ENCODE peak calls at places on chromosomes 1 and 21, in eight cellular contexts. One of them, this sample, is unnamed.
A peak's percentile ranks its signal among the peaks of the same experiment; 100 is the strongest.

GRCh38 chr1:183794084-183794483 is 10.8 kb upstream of the RGL1 start:
- DNase-seq in T-cell: no peak
- DNase-seq in activated CD8-positive, alpha-beta memory T cell treated with anti-CD3 and anti-CD28 coated beads for 4 hours: no peak
- DNase-seq in smooth muscle cell of the brain vasculature: no peak
- DNase-seq in T-helper 17 cell: no peak
- DNase-seq in AG08396: no peak
- DNase-seq in mucosa of gallbladder: no peak
- DNase-seq in NCI-H1417: no peak
- DNase-seq in this sample: no peak

GRCh38 chr1:51829058-51829457 is 49.5 kb downstream of the NRDC start:
- DNase-seq in T-cell: no peak
- DNase-seq in activated CD8-positive, alpha-beta memory T cell treated with anti-CD3 and anti-CD28 coated beads for 4 hours: no peak
- DNase-seq in smooth muscle cell of the brain vasculature: no peak
- DNase-seq in T-helper 17 cell: no peak
- DNase-seq in AG08396: no peak
- DNase-seq in mucosa of gallbladder: no peak
- DNase-seq in NCI-H1417: peak; percentile 11
- DNase-seq in this sample: no peak

GRCh38 chr1:165215676-165216075 is 140.8 kb downstream of the LMX1A start:
- DNase-seq in T-cell: no peak
- DNase-seq in activated CD8-positive, alpha-beta memory T cell treated with anti-CD3 and anti-CD28 coated beads for 4 hours: no peak
- DNase-seq in smooth muscle cell of the brain vasculature: no peak
- DNase-seq in T-helper 17 cell: no peak
- DNase-seq in AG08396: no peak
- DNase-seq in mucosa of gallbladder: no peak
- DNase-seq in NCI-H1417: peak; percentile 38
- DNase-seq in this sample: no peak

GRCh38 chr21:26835027-26835713 is 10.0 kb downstream of the ADAMTS1 start:
- DNase-seq in T-cell: no peak
- DNase-seq in activated CD8-positive, alpha-beta memory T cell treated with anti-CD3 and anti-CD28 coated beads for 4 hours: no peak
- DNase-seq in smooth muscle cell of the brain vasculature: no peak
- DNase-seq in T-helper 17 cell: no peak
- DNase-seq in AG08396: no peak
- DNase-seq in mucosa of gallbladder: no peak
- DNase-seq in NCI-H1417: no peak
- DNase-seq in this sample: no peak

GRCh38 chr1:64092851-64093371 is 110.5 kb upstream of the UBE2U start:
- DNase-seq in T-cell: no peak
- DNase-seq in activated CD8-positive, alpha-beta memory T cell treated with anti-CD3 and anti-CD28 coated beads for 4 hours: no peak
- DNase-seq in smooth muscle cell of the brain vasculature: no peak
- DNase-seq in T-helper 17 cell: no peak
- DNase-seq in AG08396: no peak
- DNase-seq in mucosa of gallbladder: no peak
- DNase-seq in NCI-H1417: no peak
- DNase-seq in this sample: no peak

GRCh38 chr1:227318003-227318851 is at the start of gene CDC42BPA:
- DNase-seq in T-cell: peak; percentile 0
- DNase-seq in activated CD8-positive, alpha-beta memory T cell treated with anti-CD3 and anti-CD28 coated beads for 4 hours: no peak
- DNase-seq in smooth muscle cell of the brain vasculature: no peak
- DNase-seq in T-helper 17 cell: no peak
- DNase-seq in AG08396: peak; percentile 94
- DNase-seq in mucosa of gallbladder: peak; percentile 82
- DNase-seq in NCI-H1417: peak; percentile 94
- DNase-seq in this sample: peak; percentile 22

GRCh38 chr1:247857069-247857985 is at the start of gene TRIM58:
- DNase-seq in T-cell: no peak
- DNase-seq in activated CD8-positive, alpha-beta memory T cell treated with anti-CD3 and anti-CD28 coated beads for 4 hours: no peak
- DNase-seq in smooth muscle cell of the brain vasculature: no peak
- DNase-seq in T-helper 17 cell: no peak
- DNase-seq in AG08396: no peak
- DNase-seq in mucosa of gallbladder: no peak
- DNase-seq in NCI-H1417: no peak
- DNase-seq in this sample: no peak

GRCh38 chr1:3963554-3963953 is 63.5 kb upstream of the C1orf174 start:
- DNase-seq in T-cell: no peak
- DNase-seq in activated CD8-positive, alpha-beta memory T cell treated with anti-CD3 and anti-CD28 coated beads for 4 hours: no peak
- DNase-seq in smooth muscle cell of the brain vasculature: no peak
- DNase-seq in T-helper 17 cell: no peak
- DNase-seq in AG08396: no peak
- DNase-seq in mucosa of gallbladder: no peak
- DNase-seq in NCI-H1417: no peak
- DNase-seq in this sample: no peak

GRCh38 chr1:172390620-172391491 is 29.6 kb upstream of the C1orf105 start:
- DNase-seq in T-cell: no peak
- DNase-seq in activated CD8-positive, alpha-beta memory T cell treated with anti-CD3 and anti-CD28 coated beads for 4 hours: no peak
- DNase-seq in smooth muscle cell of the brain vasculature: no peak
- DNase-seq in T-helper 17 cell: no peak
- DNase-seq in AG08396: no peak
- DNase-seq in mucosa of gallbladder: peak; percentile 18
- DNase-seq in NCI-H1417: no peak
- DNase-seq in this sample: no peak

GRCh38 chr1:108670131-108670773 is 9.4 kb upstream of the HENMT1 start:
- DNase-seq in T-cell: no peak
- DNase-seq in activated CD8-positive, alpha-beta memory T cell treated with anti-CD3 and anti-CD28 coated beads for 4 hours: no peak
- DNase-seq in smooth muscle cell of the brain vasculature: no peak
- DNase-seq in T-helper 17 cell: no peak
- DNase-seq in AG08396: no peak
- DNase-seq in mucosa of gallbladder: no peak
- DNase-seq in NCI-H1417: no peak
- DNase-seq in this sample: no peak

GRCh38 chr1:232226197-232226681 is 403.7 kb downstream of the SIPA1L2 start:
- DNase-seq in T-cell: no peak
- DNase-seq in activated CD8-positive, alpha-beta memory T cell treated with anti-CD3 and anti-CD28 coated beads for 4 hours: no peak
- DNase-seq in smooth muscle cell of the brain vasculature: peak; percentile 6
- DNase-seq in T-helper 17 cell: no peak
- DNase-seq in AG08396: peak; percentile 6
- DNase-seq in mucosa of gallbladder: no peak
- DNase-seq in NCI-H1417: peak; percentile 79
- DNase-seq in this sample: peak; percentile 41

GRCh38 chr1:2980073-2980791 is 41.0 kb upstream of the ACTRT2 start:
- DNase-seq in T-cell: no peak
- DNase-seq in activated CD8-positive, alpha-beta memory T cell treated with anti-CD3 and anti-CD28 coated beads for 4 hours: no peak
- DNase-seq in smooth muscle cell of the brain vasculature: no peak
- DNase-seq in T-helper 17 cell: no peak
- DNase-seq in AG08396: no peak
- DNase-seq in mucosa of gallbladder: no peak
- DNase-seq in NCI-H1417: peak; percentile 19
- DNase-seq in this sample: no peak

This sample was measured in CD4-positive, alpha-beta memory T cell.